ENCODE peak calls at places on chromosome 16, in eight cellular contexts. W is tibial nerve; F is fibroblast of the aortic adventitia; A is ascending aorta; K is fibroblast of lung; D is astrocyte of the spinal cord; S is psoas muscle; J is CD8-positive, alpha-beta T cell. O is an unnamed sample.

GRCh38 chr16:75566889-75567255 is 693 bp downstream of the GABARAPL2 start:
- DNase-seq in F (no peak), W (no peak), A (peak), S (peak), D (no peak), K (peak), J (no peak), O (no peak)

GRCh38 chr16:20851601-20852000 is 45.3 kb downstream of the REXO5 start:
- DNase-seq in F (peak), J (no peak), A (peak), K (peak), D (peak), W (peak), S (peak), O (peak)

GRCh38 chr16:14496786-14497185 is 133.3 kb downstream of the PARN start:
- DNase-seq in F (no peak), D (no peak), K (no peak), J (no peak), A (no peak), S (no peak), W (no peak), O (no peak)

GRCh38 chr16:58462997-58463891 is 36.7 kb upstream of the NDRG4 start:
- DNase-seq in A (no peak), J (no peak), D (no peak), W (no peak), K (no peak), F (no peak), S (no peak), O (no peak)

GRCh38 chr16:21265104-21265825 is 12.8 kb downstream of the CRYM start:
- DNase-seq in S (peak), J (no peak), D (no peak), F (no peak), K (no peak), A (peak), W (no peak), O (no peak)

GRCh38 chr16:29700253-29700987 is 21.4 kb downstream of the QPRT start:
- DNase-seq in K (peak), S (peak), D (peak), W (peak), A (peak), F (peak), J (peak), O (peak)

GRCh38 chr16:19583665-19584300 is 28.3 kb downstream of the VPS35L start:
- DNase-seq in D (peak), F (peak), W (no peak), A (no peak), K (peak), S (no peak), J (peak), O (peak)

GRCh38 chr16:23524886-23525285 is 14.6 kb upstream of the GGA2 start:
- DNase-seq in D (no peak), K (no peak), S (no peak), F (no peak), W (no peak), A (no peak), J (no peak), O (no peak)

GRCh38 chr16:57266531-57267268 is 17.8 kb downstream of the PLLP start:
- DNase-seq in K (peak), D (no peak), J (peak), S (no peak), A (no peak), W (no peak), F (no peak), O (peak)

GRCh38 chr16:13148294-13148693 is 246.9 kb downstream of the SHISA9 start:
- DNase-seq in J (no peak), F (no peak), W (no peak), A (no peak), K (no peak), S (no peak), D (no peak), O (no peak)

GRCh38 chr16:85114909-85115567 is 2.8 kb upstream of the CIBAR2 start:
- DNase-seq in W (peak), D (peak), K (peak), J (peak), S (peak), A (peak), F (peak), O (peak)

DNA sequence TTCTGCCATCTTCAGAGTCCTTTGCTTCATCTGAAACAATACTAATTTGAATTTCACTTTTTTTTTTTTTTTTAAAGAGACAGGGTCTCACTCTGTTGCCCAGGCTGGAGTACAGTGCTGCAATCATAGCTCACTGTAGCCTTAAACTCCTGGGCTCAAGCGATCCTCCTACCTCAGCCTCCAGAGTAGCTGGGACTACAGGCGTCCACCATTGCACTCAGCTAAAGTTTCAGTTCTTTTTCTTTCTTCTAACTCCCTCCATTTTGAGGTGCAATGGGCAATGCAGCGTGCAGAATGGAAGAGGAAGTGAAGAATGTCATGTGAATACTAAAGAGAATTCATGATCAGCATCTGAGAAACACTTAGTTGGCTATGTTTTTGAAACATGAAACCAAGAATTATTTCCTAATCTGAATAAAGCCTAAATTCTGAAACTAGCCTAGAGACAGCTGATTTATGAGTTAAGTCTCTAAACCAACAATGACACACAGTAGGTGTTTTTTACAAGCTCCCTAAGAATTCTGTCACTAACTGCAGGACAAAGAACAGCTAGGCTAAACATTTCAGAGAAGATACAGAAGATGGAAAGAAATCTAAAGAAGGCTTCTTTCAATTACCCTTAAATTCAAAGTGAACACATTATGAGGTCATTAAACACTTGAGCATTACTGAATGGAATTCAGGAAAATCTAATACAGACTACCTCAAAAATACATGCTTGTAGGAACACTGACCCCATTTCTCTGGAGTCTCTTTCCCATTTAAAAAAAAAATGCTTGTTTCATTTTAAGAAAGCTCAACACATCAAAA is 21.0 kb downstream of the SNN start:
- DNase-seq in K (no peak), F (no peak), J (no peak), D (no peak), A (no peak), S (no peak), W (no peak), O (peak)
- H3K4me3 ChIP-seq in K (no peak), F (no peak), J (no peak), D (no peak), A (no peak), S (no peak), W (no peak), O (no peak)

GRCh38 chr16:69440236-69440635 is 15.8 kb downstream of the CYB5B start:
- DNase-seq in D (no peak), K (no peak), A (no peak), S (no peak), J (no peak), F (no peak), W (no peak), O (no peak)
- TF ChIP-seq CTCF in D (no peak), K (no peak), A (no peak), S (no peak), J (no peak), F (no peak), W (no peak), O (no peak)

GRCh38 chr16:50680556-50680893 is 587 bp downstream of the SNX20 start:
- DNase-seq in F (no peak), D (no peak), J (no peak), A (no peak), S (no peak), W (no peak), K (no peak), O (no peak)
- H3K4me3 ChIP-seq in F (no peak), D (no peak), J (peak), A (no peak), S (peak), W (peak), K (no peak), O (no peak)

DNA sequence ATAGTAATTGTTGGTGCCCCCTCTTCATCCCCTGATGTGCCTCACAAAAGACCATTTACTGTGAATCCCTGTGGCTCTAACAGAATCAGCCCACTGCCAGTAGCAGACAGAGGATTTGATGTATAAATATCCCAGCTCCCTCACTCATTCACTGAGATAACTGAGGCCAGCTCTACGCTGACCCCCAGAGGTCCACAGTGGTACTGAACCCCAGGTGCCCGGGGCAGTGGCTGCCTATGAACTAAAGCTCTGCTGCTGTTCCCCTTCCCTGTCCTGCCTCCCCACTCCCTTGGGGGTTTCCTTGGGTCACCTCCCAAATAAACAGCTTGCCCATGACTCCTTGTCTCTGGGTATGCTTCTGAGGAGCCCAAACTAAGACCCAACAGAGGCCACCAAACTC is 295.8 kb downstream of the FOXL1 start:
- DNase-seq in S (no peak), W (no peak), A (no peak), K (no peak), J (no peak), F (no peak), D (no peak), O (no peak)
- TF ChIP-seq CTCF in S (peak), W (no peak), A (peak), K (peak), J (no peak), F (peak), D (peak), O (peak)

GRCh38 chr16:2148714-2149629 is 547 bp downstream of the RAB26 start:
- DNase-seq in J (no peak), F (no peak), S (no peak), D (no peak), W (no peak), K (peak), A (no peak), O (no peak)
- H3K4me3 ChIP-seq in J (peak), F (peak), S (peak), D (peak), W (peak), K (peak), A (peak), O (peak)

O was measured in fibroblast of villous mesenchyme.